ENCODE peak calls at places on chromosomes 5 and 9, in six cellular contexts. I is fibroblast of mammary gland; P is CD4-positive, alpha-beta memory T cell; B is activated CD4-positive, CD25-positive, alpha-beta regulatory T cell; T is ecto neural progenitor cell; W is activated CD8-positive, alpha-beta memory T cell treated with anti-CD3 and anti-CD28 coated beads for 48 hours. Z is an unnamed sample.
A peak's percentile ranks its signal among the peaks of the same experiment; 100 is the strongest.

GRCh38 chr5:96616801-96617200 is 45.4 kb upstream of the CAST start:
- DNase-seq in W (no peak), I (no peak), T (no peak), B (no peak), P (no peak), Z (no peak)

GRCh38 chr5:1515311-1515920 is 8.3 kb downstream of the LPCAT1 start:
- DNase-seq in B (no peak), P (no peak), W (no peak), T (peak; percentile 48), I (no peak), Z (no peak)

GRCh38 chr9:77981332-77981731 is 50.3 kb downstream of the GNAQ start:
- DNase-seq in B (no peak), I (peak; percentile 39), T (no peak), P (no peak), W (no peak), Z (no peak)

GRCh38 chr5:83434929-83435328 is 36.6 kb upstream of the VCAN start:
- DNase-seq in B (no peak), I (peak; percentile 38), P (no peak), T (no peak), W (no peak), Z (no peak)

GRCh38 chr5:402615-403359 is 40.2 kb upstream of the EXOC3 start:
- DNase-seq in W (no peak), T (no peak), B (no peak), P (no peak), I (no peak), Z (no peak)

GRCh38 chr5:111781200-111781599 is 24.2 kb upstream of the NREP start:
- DNase-seq in T (no peak), B (no peak), I (peak; percentile 48), W (no peak), P (no peak), Z (no peak)

GRCh38 chr5:166356096-166356495 is 1935.3 kb upstream of the WWC1 start:
- DNase-seq in W (no peak), I (no peak), P (no peak), B (no peak), T (no peak), Z (no peak)

GRCh38 chr5:149322518-149322917 is 22.8 kb upstream of the GRPEL2 start:
- DNase-seq in W (no peak), B (no peak), T (no peak), I (no peak), P (no peak), Z (no peak)

GRCh38 chr5:139565411-139566305 is 4.5 kb downstream of the UBE2D2 start:
- DNase-seq in W (no peak), T (no peak), P (peak; percentile 78), B (no peak), I (peak; percentile 37), Z (no peak)

GRCh38 chr9:23563497-23563896 is 262.5 kb downstream of the ELAVL2 start:
- DNase-seq in W (no peak), T (no peak), B (no peak), I (peak; percentile 5), P (no peak), Z (no peak)

GRCh38 chr9:79555474-79555873 is 16.3 kb upstream of the TLE4 start:
- DNase-seq in W (no peak), I (no peak), P (no peak), T (no peak), B (no peak), Z (no peak)

GRCh38 chr5:98497391-98497790 is 276.1 kb upstream of the RGMB start:
- DNase-seq in I (no peak), B (no peak), T (no peak), W (no peak), P (no peak), Z (no peak)

GRCh38 chr5:145854651-145855258 is 18.1 kb downstream of the GRXCR2 start:
- DNase-seq in W (no peak), T (no peak), I (peak; percentile 74), P (no peak), B (no peak), Z (no peak)

GRCh38 chr5:171405615-171406014 is 13.8 kb upstream of the FGF18 start:
- DNase-seq in I (peak; percentile 52), B (no peak), T (no peak), P (no peak), W (no peak), Z (no peak)

GRCh38 chr5:31225118-31225517 is 31.6 kb downstream of the CDH6 start:
- DNase-seq in I (peak; percentile 1), B (no peak), T (no peak), W (no peak), P (no peak), Z (no peak)

GRCh38 chr9:82934949-82935348 is 128.0 kb downstream of the RASEF start:
- DNase-seq in B (no peak), I (peak; percentile 22), T (no peak), P (no peak), W (no peak), Z (no peak)

GRCh38 chr5:134458234-134458633 is 46.6 kb upstream of the CDKN2AIPNL start:
- DNase-seq in I (peak; percentile 45), B (no peak), P (no peak), W (no peak), T (no peak), Z (no peak)

GRCh38 chr5:109739741-109740140 is 50.0 kb downstream of the MAN2A1 start:
- DNase-seq in P (no peak), T (peak; percentile 45), W (no peak), B (no peak), I (peak; percentile 20), Z (no peak)

GRCh38 chr5:126967808-126968466 is 62.4 kb downstream of the MARCHF3 start:
- DNase-seq in B (no peak), I (no peak), T (no peak), P (no peak), W (no peak), Z (no peak)

GRCh38 chr5:159844267-159844666 is 72.0 kb upstream of the ADRA1B start:
- DNase-seq in W (no peak), P (no peak), I (no peak), B (no peak), T (no peak), Z (no peak)

GRCh38 chr9:137457406-137458193 is 1.5 kb downstream of the NSMF start:
- DNase-seq in B (no peak), W (no peak), P (no peak), T (no peak), I (no peak), Z (no peak)

GRCh38 chr5:171888051-171888481 is 102.4 kb downstream of the SMIM23 start:
- DNase-seq in I (no peak), T (no peak), W (no peak), B (no peak), P (no peak), Z (no peak)

GRCh38 chr5:25618821-25619220 is 974.0 kb upstream of the CDH10 start:
- DNase-seq in I (no peak), P (no peak), T (no peak), B (no peak), W (no peak), Z (no peak)

GRCh38 chr5:141863569-141864178 is 14.5 kb downstream of the PCDH1 start:
- DNase-seq in I (no peak), P (no peak), B (no peak), W (no peak), T (no peak), Z (no peak)

GRCh38 chr5:113212244-113212920 is 222.4 kb downstream of the TSSK1B start:
- DNase-seq in T (no peak), P (no peak), W (no peak), B (no peak), I (peak; percentile 8), Z (no peak)

GRCh38 chr9:91154686-91155085 is 207.0 kb downstream of the AUH start:
- DNase-seq in I (peak; percentile 27), W (no peak), P (no peak), B (no peak), T (no peak), Z (no peak)

GRCh38 chr5:169657127-169657526 is 20.1 kb downstream of the DOCK2 start:
- DNase-seq in B (no peak), P (no peak), T (no peak), I (no peak), W (no peak), Z (no peak)

Z was measured in activated naive CD4-positive, alpha-beta T cell treated with anti-CD3 and anti-CD28 coated beads, Interleukin-2, amount 50 U/mL, for 72 hours.